ENCODE peak calls at places on chromosomes 4 and X, in five cellular contexts. One of them, this sample, is unnamed.
A peak's percentile ranks its signal among the peaks of the same experiment; 100 is the strongest.

GRCh38 chr4:128635141-128635911 is 174.2 kb upstream of the JADE1 start:
- DNase-seq in epithelial cell of esophagus: peak; percentile 37
- DNase-seq in lower leg skin: no peak
- DNase-seq in K562: peak; percentile 41
- DNase-seq in upper lobe of right lung: peak; percentile 86
- DNase-seq in this sample: no peak

GRCh38 chrX:115419094-115419493 is 129.6 kb downstream of the LUZP4 start:
- DNase-seq in epithelial cell of esophagus: no peak
- DNase-seq in upper lobe of right lung: no peak
- DNase-seq in lower leg skin: no peak
- DNase-seq in K562: no peak
- DNase-seq in this sample: no peak

GRCh38 chrX:13082286-13083065 is 38.1 kb upstream of the FAM9C start:
- DNase-seq in K562: no peak
- DNase-seq in upper lobe of right lung: no peak
- DNase-seq in lower leg skin: no peak
- DNase-seq in epithelial cell of esophagus: no peak
- DNase-seq in this sample: no peak

GRCh38 chrX:118644378-118644777 is 83.0 kb upstream of the IL13RA1 start:
- DNase-seq in epithelial cell of esophagus: peak; percentile 62
- DNase-seq in upper lobe of right lung: no peak
- DNase-seq in lower leg skin: no peak
- DNase-seq in K562: peak; percentile 10
- DNase-seq in this sample: no peak

GRCh38 chr4:115113382-115114106 is at the start of gene NDST4:
- DNase-seq in upper lobe of right lung: no peak
- DNase-seq in lower leg skin: no peak
- DNase-seq in epithelial cell of esophagus: peak; percentile 10
- DNase-seq in K562: no peak
- DNase-seq in this sample: no peak

GRCh38 chrX:121298499-121298898 is 251.1 kb downstream of the GLUD2 start:
- DNase-seq in epithelial cell of esophagus: no peak
- DNase-seq in upper lobe of right lung: no peak
- DNase-seq in K562: no peak
- DNase-seq in lower leg skin: no peak
- DNase-seq in this sample: no peak

GRCh38 chr4:167000141-167000852 is 234.0 kb downstream of the SPOCK3 start:
- DNase-seq in K562: no peak
- DNase-seq in upper lobe of right lung: no peak
- DNase-seq in epithelial cell of esophagus: peak; percentile 90
- DNase-seq in lower leg skin: no peak
- DNase-seq in this sample: no peak

GRCh38 chr4:26510334-26510705 is 20.0 kb upstream of the CCKAR start:
- DNase-seq in lower leg skin: no peak
- DNase-seq in K562: no peak
- DNase-seq in epithelial cell of esophagus: no peak
- DNase-seq in upper lobe of right lung: no peak
- DNase-seq in this sample: no peak

GRCh38 chrX:110420771-110421498 is 62.3 kb downstream of the RTL9 start:
- DNase-seq in epithelial cell of esophagus: no peak
- DNase-seq in lower leg skin: no peak
- DNase-seq in K562: peak; percentile 35
- DNase-seq in upper lobe of right lung: no peak
- DNase-seq in this sample: no peak

GRCh38 chr4:15694431-15694830 is 8.4 kb upstream of the BST1 start:
- DNase-seq in epithelial cell of esophagus: peak; percentile 91
- DNase-seq in upper lobe of right lung: no peak
- DNase-seq in K562: no peak
- DNase-seq in lower leg skin: no peak
- DNase-seq in this sample: no peak

GRCh38 chr4:189090174-189090814 is 850.4 kb upstream of the FRG1 start:
- DNase-seq in lower leg skin: no peak
- DNase-seq in epithelial cell of esophagus: peak; percentile 52
- DNase-seq in K562: no peak
- DNase-seq in upper lobe of right lung: no peak
- DNase-seq in this sample: no peak

GRCh38 chr4:166290426-166290825 is 417.4 kb downstream of the TLL1 start:
- DNase-seq in upper lobe of right lung: no peak
- DNase-seq in epithelial cell of esophagus: peak; percentile 14
- DNase-seq in lower leg skin: no peak
- DNase-seq in K562: no peak
- DNase-seq in this sample: no peak

GRCh38 chr4:159103406-159104131 is 690 bp downstream of the RAPGEF2 start:
- DNase-seq in epithelial cell of esophagus: peak; percentile 60
- DNase-seq in upper lobe of right lung: peak; percentile 81
- DNase-seq in lower leg skin: peak; percentile 24
- DNase-seq in K562: peak; percentile 71
- DNase-seq in this sample: peak; percentile 86

GRCh38 chr4:168528131-168528949 is 31.5 kb downstream of the PALLD start:
- DNase-seq in upper lobe of right lung: no peak
- DNase-seq in lower leg skin: no peak
- DNase-seq in K562: no peak
- DNase-seq in epithelial cell of esophagus: peak; percentile 60
- DNase-seq in this sample: no peak

GRCh38 chr4:82431026-82431745 is 796 bp downstream of the ENOPH1 start:
- DNase-seq in lower leg skin: no peak
- DNase-seq in K562: no peak
- DNase-seq in upper lobe of right lung: peak; percentile 77
- DNase-seq in epithelial cell of esophagus: peak; percentile 58
- DNase-seq in this sample: peak; percentile 82

GRCh38 chr4:80215449-80216052 is 18.2 kb downstream of the PRDM8 start:
- DNase-seq in K562: peak; percentile 49
- DNase-seq in epithelial cell of esophagus: peak; percentile 38
- DNase-seq in upper lobe of right lung: no peak
- DNase-seq in lower leg skin: no peak
- DNase-seq in this sample: no peak

GRCh38 chrX:105765691-105766090 is 56.6 kb upstream of the NRK start:
- DNase-seq in lower leg skin: no peak
- DNase-seq in upper lobe of right lung: no peak
- DNase-seq in epithelial cell of esophagus: no peak
- DNase-seq in K562: no peak
- DNase-seq in this sample: no peak

GRCh38 chr4:71860643-71861042 is 76.8 kb upstream of the GC start:
- DNase-seq in epithelial cell of esophagus: no peak
- DNase-seq in K562: no peak
- DNase-seq in lower leg skin: no peak
- DNase-seq in upper lobe of right lung: no peak
- DNase-seq in this sample: no peak

GRCh38 chrX:109952050-109952449 is 50.9 kb upstream of the TMEM164 start:
- DNase-seq in upper lobe of right lung: no peak
- DNase-seq in epithelial cell of esophagus: peak; percentile 22
- DNase-seq in lower leg skin: no peak
- DNase-seq in K562: no peak
- DNase-seq in this sample: no peak

DNA sequence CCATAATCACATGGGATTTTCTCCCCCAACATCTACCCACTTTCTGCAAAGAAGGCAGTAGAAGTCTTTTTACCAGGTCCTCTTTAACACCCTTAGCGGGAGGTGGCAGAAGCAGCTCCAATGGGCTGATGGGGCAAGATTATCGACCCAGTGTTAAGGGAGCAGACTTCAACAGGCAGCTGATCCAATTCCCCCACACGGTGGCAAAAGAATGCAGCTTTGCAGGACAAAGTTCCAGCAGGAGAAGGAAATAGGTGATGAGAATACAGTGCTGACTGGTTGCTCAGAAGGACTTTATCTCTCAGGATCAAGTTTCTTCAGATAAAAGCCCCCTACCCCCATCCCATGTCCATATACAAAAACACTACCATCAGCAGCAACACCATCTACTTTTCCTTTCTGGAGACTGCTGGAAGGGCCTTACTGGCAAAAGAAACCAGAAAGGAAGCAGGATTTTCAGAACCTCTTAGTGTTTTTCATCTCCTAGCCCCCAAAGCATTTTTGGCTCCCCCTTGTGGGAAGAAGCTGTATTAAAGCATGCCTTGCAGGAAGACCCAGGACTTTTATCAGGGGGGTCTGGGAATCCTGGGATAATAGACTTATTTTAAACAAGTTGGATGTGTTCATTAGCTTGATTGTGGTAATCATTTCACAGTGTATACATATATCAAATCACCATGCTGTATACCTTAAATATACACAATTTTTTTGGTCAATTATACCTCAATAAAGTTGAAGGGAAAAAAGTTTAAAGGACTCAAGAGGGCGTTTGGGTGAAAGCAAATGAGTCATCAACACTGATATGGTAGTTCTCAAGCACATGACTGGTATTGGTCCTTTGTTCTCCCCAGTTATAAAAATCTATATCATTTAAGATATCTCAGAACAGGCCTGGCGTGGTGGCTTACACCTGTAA is 146.4 kb downstream of the GPC3 start:
- DNase-seq in epithelial cell of esophagus: peak; percentile 24
- DNase-seq in K562: peak; percentile 27
- DNase-seq in upper lobe of right lung: no peak
- DNase-seq in lower leg skin: no peak
- DNase-seq in this sample: no peak
- TF ChIP-seq CTCF in epithelial cell of esophagus: peak; percentile 53
- TF ChIP-seq CTCF in K562: peak; percentile 52
- TF ChIP-seq CTCF in upper lobe of right lung: peak; percentile 52
- TF ChIP-seq CTCF in lower leg skin: no peak
- TF ChIP-seq CTCF in this sample: peak; percentile 41

DNA sequence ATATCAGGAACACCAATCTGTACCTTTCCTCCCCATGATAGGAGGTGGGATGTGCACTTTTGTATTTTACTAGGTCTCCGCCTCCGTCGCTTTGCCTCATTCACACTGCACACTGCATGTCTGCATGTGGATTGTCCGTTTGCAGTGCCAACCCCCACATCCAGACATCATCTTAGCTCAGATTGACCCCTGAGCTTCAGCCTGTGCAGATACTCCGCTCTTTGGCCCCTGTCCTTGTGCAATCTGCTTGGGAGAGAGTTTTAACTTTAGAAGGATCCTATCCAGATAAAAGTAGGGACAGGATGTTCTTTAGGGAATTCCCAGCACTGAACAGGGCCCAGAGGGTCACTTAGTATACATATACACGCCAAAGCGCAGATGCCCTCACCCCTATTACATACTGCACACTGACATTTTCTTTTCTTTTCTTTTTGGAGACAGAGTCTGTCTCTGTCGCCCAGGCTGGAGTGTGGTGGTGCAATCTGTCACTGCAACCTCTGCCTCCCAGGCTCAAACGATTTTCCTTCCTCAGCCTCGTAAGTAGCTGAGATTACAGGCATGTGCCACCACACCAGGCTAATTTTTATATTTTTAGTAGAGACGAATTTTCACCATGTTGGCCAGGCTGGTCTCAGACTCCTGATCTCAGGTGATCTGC is 43.3 kb upstream of the FBXW7 start:
- DNase-seq in epithelial cell of esophagus: no peak
- DNase-seq in lower leg skin: no peak
- DNase-seq in upper lobe of right lung: no peak
- DNase-seq in K562: no peak
- DNase-seq in this sample: no peak
- TF ChIP-seq CTCF in epithelial cell of esophagus: no peak
- TF ChIP-seq CTCF in lower leg skin: no peak
- TF ChIP-seq CTCF in upper lobe of right lung: no peak
- TF ChIP-seq CTCF in K562: no peak
- TF ChIP-seq CTCF in this sample: no peak

GRCh38 chr4:108533876-108534275 is 86.5 kb upstream of the RPL34 start:
- DNase-seq in epithelial cell of esophagus: no peak
- DNase-seq in K562: no peak
- DNase-seq in upper lobe of right lung: no peak
- DNase-seq in lower leg skin: no peak
- DNase-seq in this sample: no peak

GRCh38 chr4:108535757-108536156 is 84.6 kb upstream of the RPL34 start:
- DNase-seq in K562: no peak
- DNase-seq in lower leg skin: no peak
- DNase-seq in upper lobe of right lung: no peak
- DNase-seq in epithelial cell of esophagus: no peak
- DNase-seq in this sample: no peak

GRCh38 chr4:108532187-108532586 is 88.2 kb upstream of the RPL34 start:
- DNase-seq in upper lobe of right lung: no peak
- DNase-seq in K562: no peak
- DNase-seq in lower leg skin: no peak
- DNase-seq in epithelial cell of esophagus: no peak
- DNase-seq in this sample: no peak

GRCh38 chr4:108531461-108531860 is 88.9 kb upstream of the RPL34 start:
- DNase-seq in lower leg skin: no peak
- DNase-seq in epithelial cell of esophagus: no peak
- DNase-seq in upper lobe of right lung: no peak
- DNase-seq in K562: no peak
- DNase-seq in this sample: no peak

DNA sequence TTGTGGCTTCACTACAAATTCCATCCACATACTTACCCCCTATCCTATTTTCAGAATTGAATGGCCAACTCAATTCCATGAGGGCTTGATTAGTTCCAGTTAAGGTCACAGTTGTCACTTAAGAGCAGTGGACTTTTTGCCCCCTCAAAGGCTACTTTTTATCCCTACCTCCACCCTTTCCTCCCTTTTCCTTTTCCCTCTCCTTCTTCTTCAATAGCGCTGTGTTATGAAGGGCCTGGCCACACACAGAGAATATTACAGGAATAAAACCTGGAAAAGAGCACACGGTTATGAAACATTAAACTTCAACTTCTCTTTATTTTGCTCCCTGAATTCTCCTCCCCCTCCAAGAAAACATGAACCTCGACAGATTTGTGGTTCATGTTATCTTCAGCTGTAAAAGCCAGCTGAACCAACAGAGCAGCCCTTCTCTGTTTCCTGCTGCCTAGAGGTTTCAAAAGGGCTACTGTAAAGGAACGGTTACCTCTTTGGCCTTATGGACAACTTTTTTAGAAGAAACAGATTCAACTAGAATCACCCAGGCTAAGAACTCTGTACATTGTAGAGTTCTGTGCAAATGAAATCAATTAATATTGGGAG is 87.0 kb upstream of the RPL34 start:
- DNase-seq in upper lobe of right lung: no peak
- DNase-seq in K562: no peak
- DNase-seq in epithelial cell of esophagus: no peak
- DNase-seq in lower leg skin: no peak
- DNase-seq in this sample: no peak
- TF ChIP-seq CTCF in upper lobe of right lung: no peak
- TF ChIP-seq CTCF in K562: no peak
- TF ChIP-seq CTCF in epithelial cell of esophagus: no peak
- TF ChIP-seq CTCF in lower leg skin: no peak
- TF ChIP-seq CTCF in this sample: no peak

DNA sequence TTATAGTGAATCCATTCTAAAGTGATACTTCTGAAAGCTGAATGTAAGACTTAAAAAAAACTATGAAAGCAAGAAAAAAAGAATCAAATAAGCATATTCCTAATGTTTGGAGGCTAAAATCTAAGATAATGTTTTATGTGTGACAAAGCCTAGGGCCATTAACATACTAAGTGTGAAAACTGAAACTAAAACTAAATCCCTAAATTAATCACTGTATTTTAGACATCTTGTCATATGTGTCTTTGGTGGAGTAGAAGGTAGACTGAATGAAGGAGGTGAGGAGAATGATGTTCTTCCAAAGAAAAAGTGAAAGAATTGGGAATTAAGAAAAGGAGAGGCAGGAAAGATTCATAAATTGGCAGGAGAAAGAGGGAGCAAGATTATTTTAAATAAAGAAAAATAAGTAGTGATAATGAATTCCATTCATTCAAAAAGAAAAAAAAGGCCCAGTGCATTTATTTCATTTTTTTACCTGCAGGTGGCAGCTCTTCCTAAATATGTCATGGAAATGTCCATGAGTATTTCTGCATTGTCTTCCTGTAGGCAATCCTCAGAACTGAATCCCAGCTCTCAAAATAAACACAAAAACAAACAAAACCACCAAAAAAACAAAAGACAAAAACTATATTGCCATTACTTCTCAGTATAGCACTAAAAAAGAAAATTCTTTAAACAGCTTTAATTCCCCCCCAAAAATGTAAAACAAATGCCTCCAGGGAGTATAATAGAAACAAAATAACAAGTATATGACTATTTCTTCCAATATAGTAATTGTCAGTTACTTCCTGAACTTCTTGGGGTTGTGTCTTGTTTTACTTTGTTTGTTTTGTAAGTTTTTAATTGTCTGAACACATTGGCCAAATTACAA is 17.0 kb upstream of the AP1AR start:
- DNase-seq in epithelial cell of esophagus: peak; percentile 49
- DNase-seq in K562: peak; percentile 31
- DNase-seq in upper lobe of right lung: no peak
- DNase-seq in lower leg skin: no peak
- DNase-seq in this sample: no peak
- TF ChIP-seq CTCF in epithelial cell of esophagus: peak; percentile 50
- TF ChIP-seq CTCF in K562: peak; percentile 45
- TF ChIP-seq CTCF in upper lobe of right lung: peak; percentile 52
- TF ChIP-seq CTCF in lower leg skin: no peak
- TF ChIP-seq CTCF in this sample: peak; percentile 47